ENCODE peak calls at places on chromosomes 2 and 18, in four cellular contexts. T, B, Q and O are unnamed samples.

GRCh38 chr2:1744446-1745170 is at the start of gene PXDN:
- DNase-seq in T (no peak), B (no peak), Q (no peak), O (no peak)

GRCh38 chr2:219362524-219363164 is 25.1 kb downstream of the DNPEP start:
- DNase-seq in T (no peak), B (no peak), Q (no peak), O (no peak)

GRCh38 chr2:101175991-101176390 is 24.8 kb upstream of the TBC1D8 start:
- DNase-seq in T (no peak), B (no peak), Q (no peak), O (no peak)

GRCh38 chr18:38033282-38033681 is 467.7 kb upstream of the CELF4 start:
- DNase-seq in T (no peak), B (no peak), Q (no peak), O (no peak)

GRCh38 chr18:40215981-40216380 is 1739.1 kb upstream of the PIK3C3 start:
- DNase-seq in T (no peak), B (no peak), Q (no peak), O (no peak)

GRCh38 chr2:22970991-22971390 is 414.0 kb upstream of the KLHL29 start:
- DNase-seq in T (no peak), B (no peak), Q (no peak), O (no peak)

GRCh38 chr18:10463741-10464140 is 9.3 kb downstream of the APCDD1 start:
- DNase-seq in T (no peak), B (no peak), Q (no peak), O (no peak)

GRCh38 chr2:194602750-194603149 is 1054.3 kb upstream of the SLC39A10 start:
- DNase-seq in T (no peak), B (no peak), Q (no peak), O (no peak)

GRCh38 chr2:233961905-233962304 is 44.7 kb downstream of the TRPM8 start:
- DNase-seq in T (no peak), B (no peak), Q (no peak), O (no peak)

GRCh38 chr2:230591850-230592249 is 120.8 kb upstream of the CAB39 start:
- DNase-seq in T (no peak), B (no peak), Q (no peak), O (no peak)

GRCh38 chr2:159290289-159290907 is 3.9 kb upstream of the WDSUB1 start:
- DNase-seq in T (peak), B (peak), Q (no peak), O (no peak)